ENCODE peak calls at places on chromosomes 3 and 15, in four cellular contexts. One of them, this sample, is unnamed.
A peak's percentile ranks its signal among the peaks of the same experiment; 100 is the strongest.

GRCh38 chr3:59605318-59605717 is 555.5 kb upstream of the CFAP20DC start:
- DNase-seq in H1: no peak
- DNase-seq in GM12878: no peak
- DNase-seq in HepG2: no peak
- DNase-seq in this sample: no peak

GRCh38 chr3:9715127-9715526 is 11.5 kb downstream of the CPNE9 start:
- DNase-seq in H1: no peak
- DNase-seq in GM12878: no peak
- DNase-seq in HepG2: no peak
- DNase-seq in this sample: no peak

GRCh38 chr3:161057518-161057917 is 47.6 kb downstream of the B3GALNT1 start:
- DNase-seq in H1: no peak
- DNase-seq in GM12878: no peak
- DNase-seq in HepG2: no peak
- DNase-seq in this sample: no peak

GRCh38 chr3:194990454-194991337 is 280.3 kb downstream of the XXYLT1 start:
- DNase-seq in H1: no peak
- DNase-seq in GM12878: no peak
- DNase-seq in HepG2: no peak
- DNase-seq in this sample: no peak

GRCh38 chr3:46386206-46386605 is 15.5 kb downstream of the CCR5 start:
- DNase-seq in H1: no peak
- DNase-seq in GM12878: no peak
- DNase-seq in HepG2: no peak
- DNase-seq in this sample: no peak

GRCh38 chr3:58322793-58323192 is 9.9 kb upstream of the PXK start:
- DNase-seq in H1: no peak
- DNase-seq in GM12878: no peak
- DNase-seq in HepG2: peak; percentile 54
- DNase-seq in this sample: no peak

GRCh38 chr3:100850721-100851120 is 141.4 kb downstream of the TFG start:
- DNase-seq in H1: no peak
- DNase-seq in GM12878: no peak
- DNase-seq in HepG2: no peak
- DNase-seq in this sample: no peak

GRCh38 chr3:133792171-133792763 is 13.3 kb upstream of the SRPRB start:
- DNase-seq in H1: no peak
- DNase-seq in GM12878: no peak
- DNase-seq in HepG2: no peak
- DNase-seq in this sample: no peak

GRCh38 chr3:35596611-35597010 is 42.7 kb upstream of the ARPP21 start:
- DNase-seq in H1: no peak
- DNase-seq in GM12878: no peak
- DNase-seq in HepG2: no peak
- DNase-seq in this sample: no peak

GRCh38 chr15:85330941-85331588 is 49.3 kb upstream of the AKAP13 start:
- DNase-seq in H1: peak; percentile 85
- DNase-seq in GM12878: peak; percentile 90
- DNase-seq in HepG2: peak; percentile 88
- DNase-seq in this sample: peak; percentile 52

GRCh38 chr3:37628711-37629301 is 232.9 kb upstream of the CTDSPL start:
- DNase-seq in H1: no peak
- DNase-seq in GM12878: no peak
- DNase-seq in HepG2: no peak
- DNase-seq in this sample: no peak

GRCh38 chr3:98360681-98361080 is 7.0 kb downstream of the OR5K4 start:
- DNase-seq in H1: no peak
- DNase-seq in GM12878: no peak
- DNase-seq in HepG2: no peak
- DNase-seq in this sample: no peak

GRCh38 chr3:98361289-98361688 is 7.6 kb downstream of the OR5K4 start:
- DNase-seq in H1: no peak
- DNase-seq in GM12878: peak; percentile 24
- DNase-seq in HepG2: no peak
- DNase-seq in this sample: no peak

GRCh38 chr3:98359250-98359649 is 5.6 kb downstream of the OR5K4 start:
- DNase-seq in H1: no peak
- DNase-seq in GM12878: no peak
- DNase-seq in HepG2: no peak
- DNase-seq in this sample: no peak

DNA sequence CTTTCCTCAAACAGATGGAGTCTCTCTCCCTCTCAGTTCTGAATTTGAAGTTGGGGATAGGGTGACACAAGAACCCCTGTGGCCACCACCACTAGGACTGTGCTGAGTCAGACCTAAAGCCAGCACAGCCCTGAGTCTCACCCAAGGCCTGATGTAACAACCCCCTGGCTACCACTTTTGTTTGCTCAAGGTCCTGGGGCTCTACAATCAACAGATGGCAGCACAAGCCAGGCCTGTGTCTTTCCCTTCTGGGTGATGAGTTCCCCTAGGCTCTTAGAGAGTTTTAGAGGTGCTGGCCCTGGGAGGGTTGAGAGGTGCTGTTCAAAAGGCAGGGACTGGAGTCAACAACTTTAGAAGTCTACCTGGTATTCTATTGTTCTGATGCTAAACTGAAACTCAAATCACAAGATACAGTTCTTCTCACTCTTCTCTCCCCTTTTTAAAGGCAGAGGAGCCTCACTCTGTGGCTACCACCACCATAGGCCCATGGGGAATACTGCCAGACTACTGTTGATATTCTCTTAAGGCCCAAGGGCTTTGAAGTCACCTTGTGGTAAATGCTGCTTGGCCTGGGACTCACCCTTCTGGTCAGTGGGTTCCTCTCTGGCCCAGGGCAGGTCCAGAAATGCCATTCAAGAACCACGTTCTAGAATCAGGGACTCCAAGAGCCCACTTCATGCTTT is 6.5 kb downstream of the OR5K4 start:
- DNase-seq in H1: no peak
- DNase-seq in GM12878: peak; percentile 48
- DNase-seq in HepG2: peak; percentile 49
- DNase-seq in this sample: no peak
- H3K27ac ChIP-seq in H1: no peak overlapping the region
- H3K27ac ChIP-seq in GM12878: no peak overlapping the region
- H3K27ac ChIP-seq in HepG2: no peak overlapping the region
- H3K27ac ChIP-seq in this sample: no peak overlapping the region

GRCh38 chr3:53493618-53493996 is 804 bp upstream of the CACNA1D start:
- DNase-seq in H1: no peak
- DNase-seq in GM12878: no peak
- DNase-seq in HepG2: no peak
- DNase-seq in this sample: no peak
- TF ChIP-seq TCF12 in H1: no peak
- TF ChIP-seq TCF12 in GM12878: no peak
- TF ChIP-seq TCF12 in HepG2: no peak
- TF ChIP-seq TCF12 in this sample: no peak

DNA sequence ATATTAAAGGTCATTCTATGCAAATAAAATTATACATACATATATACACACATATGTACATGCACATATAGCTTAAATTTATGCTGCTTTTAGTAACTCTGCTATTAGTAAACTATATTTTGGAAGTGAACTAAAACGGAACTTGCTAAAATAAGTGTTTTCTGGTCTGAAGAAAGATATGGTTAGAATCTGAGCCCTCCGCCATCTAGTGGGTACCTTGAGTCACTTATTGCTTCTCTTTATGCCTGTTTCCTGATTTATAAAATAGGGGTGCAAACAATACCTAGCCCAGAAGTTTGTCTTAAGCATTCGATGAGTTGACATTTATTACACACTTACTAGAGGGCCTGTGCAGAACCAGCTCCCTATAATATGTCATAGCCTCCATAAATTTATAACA is 255.7 kb downstream of the CNTN6 start:
- DNase-seq in H1: no peak
- DNase-seq in GM12878: no peak
- DNase-seq in HepG2: no peak
- DNase-seq in this sample: no peak
- TF ChIP-seq EP300 in H1: no peak
- TF ChIP-seq EP300 in GM12878: no peak
- TF ChIP-seq EP300 in HepG2: no peak
- TF ChIP-seq EP300 in this sample: no peak

GRCh38 chr3:20776717-20777116 is 590.7 kb upstream of the SGO1 start:
- DNase-seq in H1: no peak
- DNase-seq in GM12878: no peak
- DNase-seq in HepG2: no peak
- DNase-seq in this sample: no peak

GRCh38 chr3:20772869-20773268 is 586.9 kb upstream of the SGO1 start:
- DNase-seq in H1: no peak
- DNase-seq in GM12878: no peak
- DNase-seq in HepG2: peak; percentile 12
- DNase-seq in this sample: no peak

GRCh38 chr3:20769430-20769829 is 583.4 kb upstream of the SGO1 start:
- DNase-seq in H1: no peak
- DNase-seq in GM12878: no peak
- DNase-seq in HepG2: no peak
- DNase-seq in this sample: no peak

DNA sequence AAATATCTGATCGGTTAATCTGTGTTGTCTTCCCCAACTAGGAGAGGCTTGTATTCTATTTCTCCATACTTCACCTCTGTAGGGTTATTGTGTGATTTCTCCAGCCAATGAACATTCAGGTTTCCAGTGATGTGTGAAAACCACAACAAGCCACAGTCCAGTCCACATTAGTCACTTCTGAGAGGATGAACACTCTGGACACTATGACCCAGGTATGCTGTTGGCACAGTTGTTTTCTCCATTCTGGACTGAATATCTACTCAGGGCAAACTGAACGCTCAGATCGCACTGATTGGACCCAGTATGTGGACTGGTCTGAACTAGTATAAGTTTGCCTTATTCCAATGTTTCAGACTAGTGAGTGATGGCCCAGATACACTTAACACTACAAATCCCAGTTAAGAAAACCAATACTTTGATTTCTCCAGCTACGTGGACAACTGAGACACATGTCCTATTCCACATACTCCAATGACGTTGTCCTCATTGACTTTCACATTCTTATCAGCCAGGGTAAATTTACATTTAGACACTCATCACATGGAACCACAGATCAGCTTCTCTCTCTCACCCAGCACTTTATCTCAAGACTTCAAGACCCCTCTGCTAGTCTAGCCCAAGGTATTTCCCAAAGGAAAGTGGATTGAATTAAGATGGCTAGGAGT is 587.4 kb upstream of the SGO1 start:
- DNase-seq in H1: no peak
- DNase-seq in GM12878: no peak
- DNase-seq in HepG2: peak; percentile 2
- DNase-seq in this sample: no peak
- H3K27ac ChIP-seq in H1: no peak overlapping the region
- H3K27ac ChIP-seq in GM12878: no peak overlapping the region
- H3K27ac ChIP-seq in HepG2: no peak overlapping the region
- H3K27ac ChIP-seq in this sample: no peak overlapping the region

GRCh38 chr3:64554086-64554920 is 133.5 kb downstream of the ADAMTS9 start:
- DNase-seq in H1: no peak
- DNase-seq in GM12878: no peak
- DNase-seq in HepG2: no peak
- DNase-seq in this sample: no peak
- TF ChIP-seq TCF12 in H1: no peak
- TF ChIP-seq TCF12 in GM12878: no peak
- TF ChIP-seq TCF12 in HepG2: no peak
- TF ChIP-seq TCF12 in this sample: no peak

This sample was measured in SK-N-SH.